ENCODE peak calls at places on chromosomes 7 and 10, in five cellular contexts. One of them, this sample, is unnamed.

GRCh38 chr10:115355162-115355760 is 262.1 kb downstream of the ATRNL1 start:
- DNase-seq in right atrium auricular region: no peak
- DNase-seq in PC-9: no peak
- DNase-seq in neuronal stem cell: peak
- DNase-seq in neural progenitor cell: peak
- DNase-seq in this sample: peak

GRCh38 chr7:71601840-71602239 is 469.9 kb downstream of the GALNT17 start:
- DNase-seq in right atrium auricular region: no peak
- DNase-seq in PC-9: no peak
- DNase-seq in neuronal stem cell: no peak
- DNase-seq in neural progenitor cell: no peak
- DNase-seq in this sample: no peak

GRCh38 chr7:30912986-30913671 is 1.5 kb downstream of the AQP1 start:
- DNase-seq in right atrium auricular region: no peak
- DNase-seq in PC-9: no peak
- DNase-seq in neuronal stem cell: no peak
- DNase-seq in neural progenitor cell: no peak
- DNase-seq in this sample: no peak

GRCh38 chr10:130185591-130185990 is 49.4 kb downstream of the GLRX3 start:
- DNase-seq in right atrium auricular region: no peak
- DNase-seq in PC-9: no peak
- DNase-seq in neuronal stem cell: no peak
- DNase-seq in neural progenitor cell: no peak
- DNase-seq in this sample: no peak

GRCh38 chr7:79241288-79242055 is 212.0 kb downstream of the MAGI2 start:
- DNase-seq in right atrium auricular region: no peak
- DNase-seq in PC-9: no peak
- DNase-seq in neuronal stem cell: no peak
- DNase-seq in neural progenitor cell: no peak
- DNase-seq in this sample: no peak

GRCh38 chr10:6364893-6365292 is 162.2 kb downstream of the PFKFB3 start:
- DNase-seq in right atrium auricular region: no peak
- DNase-seq in PC-9: no peak
- DNase-seq in neuronal stem cell: no peak
- DNase-seq in neural progenitor cell: peak
- DNase-seq in this sample: no peak

GRCh38 chr7:102836206-102836938 is 76.4 kb upstream of the LRRC17 start:
- DNase-seq in right atrium auricular region: no peak
- DNase-seq in PC-9: peak
- DNase-seq in neuronal stem cell: no peak
- DNase-seq in neural progenitor cell: no peak
- DNase-seq in this sample: no peak

GRCh38 chr7:101960985-101961708 is 143.7 kb downstream of the CUX1 start:
- DNase-seq in right atrium auricular region: no peak
- DNase-seq in PC-9: no peak
- DNase-seq in neuronal stem cell: no peak
- DNase-seq in neural progenitor cell: no peak
- DNase-seq in this sample: no peak

GRCh38 chr10:114751856-114752255 is 69.7 kb upstream of the FHIP2A start:
- DNase-seq in right atrium auricular region: no peak
- DNase-seq in PC-9: no peak
- DNase-seq in neuronal stem cell: no peak
- DNase-seq in neural progenitor cell: no peak
- DNase-seq in this sample: no peak

GRCh38 chr7:34761627-34762026 is 103.6 kb downstream of the NPSR1 start:
- DNase-seq in right atrium auricular region: no peak
- DNase-seq in PC-9: no peak
- DNase-seq in neuronal stem cell: no peak
- DNase-seq in neural progenitor cell: no peak
- DNase-seq in this sample: no peak

GRCh38 chr10:33602278-33602677 is 267.8 kb upstream of the NRP1 start:
- DNase-seq in right atrium auricular region: no peak
- DNase-seq in PC-9: no peak
- DNase-seq in neuronal stem cell: no peak
- DNase-seq in neural progenitor cell: no peak
- DNase-seq in this sample: no peak

GRCh38 chr7:40330408-40330807 is 195.6 kb downstream of the SUGCT start:
- DNase-seq in right atrium auricular region: no peak
- DNase-seq in PC-9: no peak
- DNase-seq in neuronal stem cell: no peak
- DNase-seq in neural progenitor cell: no peak
- DNase-seq in this sample: no peak

GRCh38 chr10:59575269-59575668 is 134.4 kb downstream of the SLC16A9 start:
- DNase-seq in right atrium auricular region: no peak
- DNase-seq in PC-9: no peak
- DNase-seq in neuronal stem cell: no peak
- DNase-seq in neural progenitor cell: no peak
- DNase-seq in this sample: no peak

GRCh38 chr10:59135275-59135674 is 41.2 kb upstream of the PHYHIPL start:
- DNase-seq in right atrium auricular region: no peak
- DNase-seq in PC-9: no peak
- DNase-seq in neuronal stem cell: no peak
- DNase-seq in neural progenitor cell: no peak
- DNase-seq in this sample: no peak

GRCh38 chr10:126500866-126501265 is 112.6 kb upstream of the ADAM12 start:
- DNase-seq in right atrium auricular region: no peak
- DNase-seq in PC-9: no peak
- DNase-seq in neuronal stem cell: no peak
- DNase-seq in neural progenitor cell: no peak
- DNase-seq in this sample: no peak

GRCh38 chr10:104337527-104337984 is 709 bp downstream of the ITPRIP start:
- DNase-seq in right atrium auricular region: no peak
- DNase-seq in PC-9: no peak
- DNase-seq in neuronal stem cell: no peak
- DNase-seq in neural progenitor cell: peak
- DNase-seq in this sample: no peak

GRCh38 chr7:78770422-78771410 is 682.8 kb downstream of the MAGI2 start:
- DNase-seq in right atrium auricular region: no peak
- DNase-seq in PC-9: no peak
- DNase-seq in neuronal stem cell: no peak
- DNase-seq in neural progenitor cell: peak
- DNase-seq in this sample: no peak

GRCh38 chr7:100722480-100723212 is 2.4 kb downstream of the EPO start:
- DNase-seq in right atrium auricular region: no peak
- DNase-seq in PC-9: no peak
- DNase-seq in neuronal stem cell: no peak
- DNase-seq in neural progenitor cell: no peak
- DNase-seq in this sample: no peak
- H3K27ac ChIP-seq in right atrium auricular region: no peak
- H3K27ac ChIP-seq in PC-9: no peak
- H3K27ac ChIP-seq in neuronal stem cell: no peak
- H3K27ac ChIP-seq in neural progenitor cell: no peak
- H3K27ac ChIP-seq in this sample: no peak

DNA sequence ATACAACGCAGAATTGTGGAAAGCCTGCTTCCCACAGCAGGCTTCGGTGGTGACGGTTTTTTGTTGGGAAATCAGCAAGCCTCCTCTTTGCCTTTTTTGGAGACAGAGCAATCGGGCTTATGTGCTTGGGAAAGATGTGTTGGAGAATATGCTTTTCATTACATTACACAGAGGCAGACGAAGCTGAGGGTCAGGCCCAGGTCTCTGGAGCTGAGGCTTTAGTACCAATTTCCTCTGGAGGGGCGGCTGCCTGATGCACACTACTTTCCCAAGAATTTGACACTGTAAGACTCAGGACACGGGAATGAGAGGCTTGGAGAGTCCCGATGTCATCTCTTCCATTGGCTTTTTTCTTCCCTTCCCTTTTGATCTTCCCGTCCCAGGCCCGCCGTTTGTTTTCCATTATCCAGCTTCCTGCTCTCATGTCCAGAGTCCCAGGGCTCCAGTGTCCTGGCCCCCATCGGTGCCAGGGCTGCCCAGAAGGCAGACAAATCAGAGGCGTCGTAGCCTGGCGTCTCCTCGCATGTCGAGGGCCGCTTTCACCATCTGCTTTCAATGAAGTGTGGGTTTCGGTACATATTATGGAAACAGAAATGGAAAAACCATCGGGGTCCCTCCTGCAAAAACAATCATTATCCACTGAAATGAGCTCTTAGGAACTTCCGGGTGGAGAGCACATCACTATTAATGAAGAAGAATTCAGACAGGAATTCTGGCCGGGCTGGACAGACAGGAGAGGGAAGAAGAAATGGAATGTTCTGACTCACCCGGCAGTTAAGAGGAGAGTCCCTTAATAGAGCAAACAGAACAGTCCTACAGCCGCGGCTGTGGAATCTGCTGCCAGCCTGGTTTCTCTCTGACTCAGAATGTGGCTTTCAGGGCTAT is 123.0 kb upstream of the JCAD start:
- DNase-seq in right atrium auricular region: no peak
- DNase-seq in PC-9: peak
- DNase-seq in neuronal stem cell: no peak
- DNase-seq in neural progenitor cell: no peak
- DNase-seq in this sample: peak
- H3K27ac ChIP-seq in right atrium auricular region: no peak
- H3K27ac ChIP-seq in PC-9: peak
- H3K27ac ChIP-seq in neuronal stem cell: no peak
- H3K27ac ChIP-seq in neural progenitor cell: no peak
- H3K27ac ChIP-seq in this sample: no peak

DNA sequence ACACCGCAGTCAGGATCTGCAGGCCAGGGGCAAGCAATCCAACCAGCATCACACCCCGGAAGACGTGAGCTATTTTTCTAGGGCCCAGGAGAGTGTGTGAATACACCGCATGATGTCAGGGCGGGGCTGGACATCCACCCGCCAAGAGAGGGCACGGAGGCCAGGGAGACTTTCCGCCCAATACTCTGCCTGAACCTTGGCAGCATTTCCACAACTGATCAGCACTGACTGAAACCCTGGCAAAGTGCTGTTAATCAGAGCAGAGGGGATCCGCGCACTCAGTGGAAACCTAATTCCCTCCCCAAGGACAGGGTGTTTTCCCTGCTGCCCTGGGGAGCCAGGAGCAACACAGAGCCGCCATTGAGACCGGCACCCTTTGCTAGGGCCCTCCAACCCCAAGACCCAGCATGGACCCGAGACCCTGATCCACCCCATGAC is 8.2 kb downstream of the MAD1L1 start:
- DNase-seq in right atrium auricular region: no peak
- DNase-seq in PC-9: no peak
- DNase-seq in neuronal stem cell: no peak
- DNase-seq in neural progenitor cell: no peak
- DNase-seq in this sample: no peak
- H3K27ac ChIP-seq in right atrium auricular region: no peak
- H3K27ac ChIP-seq in PC-9: no peak
- H3K27ac ChIP-seq in neuronal stem cell: no peak
- H3K27ac ChIP-seq in neural progenitor cell: no peak
- H3K27ac ChIP-seq in this sample: peak

GRCh38 chr7:11540271-11540761 is 291.7 kb downstream of the THSD7A start:
- DNase-seq in right atrium auricular region: no peak
- DNase-seq in PC-9: no peak
- DNase-seq in neuronal stem cell: no peak
- DNase-seq in neural progenitor cell: no peak
- DNase-seq in this sample: no peak
- H3K27ac ChIP-seq in right atrium auricular region: no peak
- H3K27ac ChIP-seq in PC-9: no peak
- H3K27ac ChIP-seq in neuronal stem cell: no peak
- H3K27ac ChIP-seq in neural progenitor cell: no peak
- H3K27ac ChIP-seq in this sample: no peak

DNA sequence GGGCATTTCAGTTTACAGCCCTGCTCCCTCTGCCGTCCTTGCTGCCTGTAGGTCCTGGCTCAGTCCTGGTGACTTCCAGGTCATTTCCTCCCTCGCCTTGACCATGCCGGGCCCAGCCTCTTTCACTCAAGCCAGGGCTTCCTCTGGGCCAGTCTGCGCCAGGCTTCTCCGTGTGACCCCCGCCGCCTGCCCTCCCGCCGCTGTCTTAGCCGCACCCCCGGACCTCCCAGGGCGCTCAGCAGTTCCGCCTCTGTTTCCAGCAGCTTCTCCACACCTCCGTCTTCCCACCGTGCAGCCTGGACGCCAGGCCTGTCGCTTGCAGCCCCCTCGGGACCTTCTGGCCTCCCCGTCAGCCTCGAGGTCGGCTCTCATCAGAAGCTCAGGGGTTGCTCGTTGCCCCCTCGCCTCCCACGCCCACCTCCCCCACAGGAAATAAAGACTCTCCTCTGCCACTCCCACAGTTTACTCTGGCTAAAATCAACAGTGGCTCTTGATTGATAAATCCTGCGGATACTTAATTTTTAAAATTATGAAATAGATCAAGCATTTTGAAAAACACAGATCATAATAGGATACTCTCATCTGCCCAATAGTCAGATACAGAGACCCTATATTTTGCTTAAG is 123.1 kb upstream of the FZD8 start:
- DNase-seq in right atrium auricular region: no peak
- DNase-seq in PC-9: no peak
- DNase-seq in neuronal stem cell: no peak
- DNase-seq in neural progenitor cell: no peak
- DNase-seq in this sample: no peak
- H3K27ac ChIP-seq in right atrium auricular region: no peak
- H3K27ac ChIP-seq in PC-9: no peak
- H3K27ac ChIP-seq in neuronal stem cell: no peak
- H3K27ac ChIP-seq in neural progenitor cell: no peak
- H3K27ac ChIP-seq in this sample: no peak

GRCh38 chr10:102676916-102677315 is 32.6 kb downstream of the TRIM8 start:
- DNase-seq in right atrium auricular region: no peak
- DNase-seq in PC-9: no peak
- DNase-seq in neuronal stem cell: no peak
- DNase-seq in neural progenitor cell: no peak
- DNase-seq in this sample: no peak
- H3K27ac ChIP-seq in right atrium auricular region: peak
- H3K27ac ChIP-seq in PC-9: no peak
- H3K27ac ChIP-seq in neuronal stem cell: no peak
- H3K27ac ChIP-seq in neural progenitor cell: peak
- H3K27ac ChIP-seq in this sample: no peak